ENCODE peak calls at places on chromosomes 4 and X, in four cellular contexts. G is esophagus squamous epithelium, E is NCI-H748 treated with DMSO at 0.1 percent for 48 hours, N is transverse colon. Y is an unnamed sample.

GRCh38 chr4:8383016-8383415 is 57.5 kb downstream of the ACOX3 start:
- DNase-seq in G (no peak), N (no peak), E (no peak), Y (no peak)

GRCh38 chrX:21932277-21932996 is 8.1 kb upstream of the SMS start:
- DNase-seq in N (no peak), G (no peak), E (no peak), Y (peak)

GRCh38 chrX:153340111-153340510 is 6.2 kb downstream of the ZNF275 start:
- DNase-seq in N (no peak), G (no peak), E (no peak), Y (no peak)

GRCh38 chrX:868248-868647 is 237.7 kb downstream of the SHOX start:
- DNase-seq in E (no peak), N (no peak), G (no peak), Y (no peak)

GRCh38 chrX:150958177-150958576 is 25.0 kb upstream of the HMGB3 start:
- DNase-seq in E (no peak), G (no peak), N (no peak), Y (no peak)

GRCh38 chrX:153726286-153727107 is 1.8 kb downstream of the ABCD1 start:
- DNase-seq in N (peak), G (peak), E (no peak), Y (no peak)

GRCh38 chr4:80611366-80611765 is 275.8 kb downstream of the CFAP299 start:
- DNase-seq in E (no peak), N (no peak), G (no peak), Y (no peak)

GRCh38 chrX:114611018-114611619 is 27.2 kb downstream of the HTR2C start:
- DNase-seq in G (no peak), E (no peak), N (peak), Y (peak)

GRCh38 chr4:22485751-22486150 is 30.1 kb downstream of the ADGRA3 start:
- DNase-seq in E (no peak), N (no peak), G (no peak), Y (no peak)

GRCh38 chr4:145524535-145524934 is 42.9 kb downstream of the SMAD1 start:
- DNase-seq in E (no peak), G (no peak), N (no peak), Y (no peak)

GRCh38 chr4:78529569-78530209 is 21.9 kb upstream of the ANXA3 start:
- DNase-seq in G (no peak), E (no peak), N (no peak), Y (no peak)

GRCh38 chrX:14529288-14529989 is at the start of gene GLRA2:
- DNase-seq in N (peak), G (no peak), E (no peak), Y (no peak)

GRCh38 chr4:109913842-109914241 is 1.2 kb downstream of the EGF start:
- DNase-seq in G (no peak), N (no peak), E (no peak), Y (no peak)

GRCh38 chr4:146255874-146256273 is 41.5 kb downstream of the REELD1 start:
- DNase-seq in G (no peak), E (no peak), N (no peak), Y (no peak)

GRCh38 chrX:70322784-70323183 is 32.9 kb downstream of the KIF4A start:
- DNase-seq in N (no peak), E (no peak), G (no peak), Y (no peak)

GRCh38 chr4:184352891-184353290 is 121.5 kb downstream of the IRF2 start:
- DNase-seq in G (no peak), E (no peak), N (no peak), Y (no peak)

GRCh38 chr4:98938386-98938785 is 9.5 kb upstream of the EIF4E start:
- DNase-seq in N (no peak), G (no peak), E (no peak), Y (no peak)

GRCh38 chrX:129983575-129984131 is 1.2 kb downstream of the BCORL1 start:
- DNase-seq in G (no peak), N (peak), E (no peak), Y (no peak)

GRCh38 chrX:55488268-55488558 is 1.4 kb downstream of the USP51 start:
- DNase-seq in G (no peak), N (no peak), E (no peak), Y (no peak)

GRCh38 chr4:174631901-174632758 is 109.8 kb upstream of the HPGD start:
- DNase-seq in E (peak), G (no peak), N (no peak), Y (peak)

GRCh38 chr4:55947912-55948725 is 626 bp upstream of the CEP135 start:
- DNase-seq in N (no peak), G (no peak), E (peak), Y (peak)

GRCh38 chr4:72295966-72296557 is 264.3 kb downstream of the NPFFR2 start:
- DNase-seq in E (peak), G (no peak), N (no peak), Y (no peak)

GRCh38 chr4:87853108-87853507 is 20.3 kb downstream of the MEPE start:
- DNase-seq in G (no peak), N (no peak), E (peak), Y (no peak)

GRCh38 chr4:57588557-57588956 is 478.4 kb upstream of the IGFBP7 start:
- DNase-seq in G (no peak), N (no peak), E (no peak), Y (no peak)

GRCh38 chr4:121519236-121519838 is 138.5 kb upstream of the QRFPR start:
- DNase-seq in N (no peak), G (no peak), E (no peak), Y (no peak)

GRCh38 chr4:77921701-77922100 is 59.1 kb downstream of the MRPL1 start:
- DNase-seq in N (no peak), G (no peak), E (no peak), Y (peak)

GRCh38 chrX:49242545-49243066 is 7.3 kb downstream of the CCDC22 start:
- DNase-seq in N (no peak), E (no peak), G (no peak), Y (no peak)

GRCh38 chrX:47316276-47317025 is 53.9 kb upstream of the ZNF157 start:
- DNase-seq in G (no peak), N (no peak), E (peak), Y (no peak)

GRCh38 chr4:82500830-82501229 is 61.0 kb downstream of the TMEM150C start:
- DNase-seq in E (peak), N (no peak), G (no peak), Y (no peak)

GRCh38 chrX:113512700-113513395 is 672.2 kb upstream of the AMOT start:
- DNase-seq in N (no peak), G (no peak), E (no peak), Y (peak)

GRCh38 chr4:28686618-28687017 is 1826.0 kb downstream of the STIM2 start:
- DNase-seq in G (no peak), N (peak), E (peak), Y (peak)

GRCh38 chrX:131634900-131635299 is 91.0 kb downstream of the OR13H1 start:
- DNase-seq in E (no peak), N (no peak), G (no peak), Y (no peak)

GRCh38 chr4:146142768-146143167 is 32.8 kb upstream of the LSM6 start:
- DNase-seq in G (no peak), E (no peak), N (no peak), Y (no peak)